ENCODE peak calls at places on chromosomes 7 and 10, in five cellular contexts. M is esophagus squamous epithelium, N is IMR-90, C is bronchial epithelial cell, F is left ventricle myocardium inferior. G is an unnamed sample.

GRCh38 chr10:22667093-22667480 is 47.3 kb downstream of the PIP4K2A start:
- DNase-seq in M (no peak), N (no peak), C (no peak), F (no peak), G (no peak)

GRCh38 chr10:49161411-49161997 is 26.7 kb downstream of the TMEM273 start:
- DNase-seq in M (no peak), N (peak; percentile 83), C (peak; percentile 49), F (no peak), G (no peak)

GRCh38 chr7:151085691-151086620 is at the start of gene AGAP3:
- DNase-seq in M (no peak), N (peak; percentile 70), C (peak; percentile 34), F (peak; percentile 92), G (peak; percentile 84)

GRCh38 chr7:41238851-41239331 is 464.0 kb downstream of the INHBA start:
- DNase-seq in M (no peak), N (peak; percentile 47), C (peak; percentile 76), F (no peak), G (no peak)

GRCh38 chr10:116771101-116771705 is 28.8 kb upstream of the HSPA12A start:
- DNase-seq in M (peak; percentile 7), N (peak; percentile 95), C (peak; percentile 87), F (peak; percentile 67), G (peak; percentile 87)

GRCh38 chr10:79490400-79491081 is 21.8 kb upstream of the EIF5AL1 start:
- DNase-seq in M (no peak), N (peak; percentile 57), C (no peak), F (peak; percentile 49), G (peak; percentile 65)

GRCh38 chr7:25830986-25831558 is 320.9 kb upstream of the NFE2L3 start:
- DNase-seq in M (no peak), N (no peak), C (no peak), F (no peak), G (no peak)

GRCh38 chr10:14782691-14783363 is 8.1 kb upstream of the FAM107B start:
- DNase-seq in M (no peak), N (no peak), C (peak; percentile 67), F (no peak), G (no peak)

GRCh38 chr10:128895473-128895872 is 571.6 kb upstream of the MGMT start:
- DNase-seq in M (no peak), N (no peak), C (peak; percentile 11), F (no peak), G (no peak)

GRCh38 chr7:149238051-149238450 is 1.4 kb upstream of the ZNF212 start:
- DNase-seq in M (no peak), N (peak; percentile 37), C (peak; percentile 91), F (no peak), G (no peak)

GRCh38 chr7:148982596-148983219 is 45.6 kb downstream of the PDIA4 start:
- DNase-seq in M (no peak), N (peak; percentile 53), C (no peak), F (no peak), G (no peak)

GRCh38 chr7:3149961-3150516 is 106.4 kb upstream of the CARD11 start:
- DNase-seq in M (no peak), N (no peak), C (no peak), F (no peak), G (no peak)

GRCh38 chr10:52954407-52954806 is 181.8 kb upstream of the MBL2 start:
- DNase-seq in M (no peak), N (no peak), C (peak; percentile 82), F (no peak), G (no peak)

GRCh38 chr10:47378606-47379444 is 5.3 kb downstream of the ZNF488 start:
- DNase-seq in M (no peak), N (no peak), C (no peak), F (no peak), G (no peak)

GRCh38 chr10:102342958-102343357 is 52.5 kb upstream of the NFKB2 start:
- DNase-seq in M (no peak), N (peak; percentile 86), C (peak; percentile 93), F (no peak), G (no peak)

GRCh38 chr7:149587331-149587645 is 89.7 kb upstream of the ZNF746 start:
- DNase-seq in M (no peak), N (no peak), C (no peak), F (no peak), G (no peak)

GRCh38 chr10:88038268-88038667 is 174.8 kb downstream of the PTEN start:
- DNase-seq in M (no peak), N (peak; percentile 92), C (no peak), F (no peak), G (no peak)

GRCh38 chr10:73650537-73651331 is 5.1 kb downstream of the SYNPO2L start:
- DNase-seq in M (no peak), N (peak; percentile 97), C (peak; percentile 76), F (peak; percentile 77), G (no peak)

GRCh38 chr10:4278161-4278560 is 493.2 kb upstream of the KLF6 start:
- DNase-seq in M (no peak), N (no peak), C (no peak), F (no peak), G (no peak)

GRCh38 chr10:34996843-34997242 is 93.3 kb downstream of the CUL2 start:
- DNase-seq in M (no peak), N (peak; percentile 16), C (no peak), F (no peak), G (no peak)

GRCh38 chr10:73953665-73954064 is 42.7 kb downstream of the PLAU start:
- DNase-seq in M (no peak), N (no peak), C (no peak), F (no peak), G (no peak)

GRCh38 chr10:61752111-61753011 is 89.6 kb downstream of the CABCOCO1 start:
- DNase-seq in M (no peak), N (peak; percentile 51), C (peak; percentile 76), F (no peak), G (no peak)

GRCh38 chr7:100818825-100819224 is 8.5 kb downstream of the EPHB4 start:
- DNase-seq in M (no peak), N (no peak), C (no peak), F (no peak), G (no peak)

GRCh38 chr10:17199351-17199804 is 2.1 kb downstream of the TRDMT1 start:
- DNase-seq in M (no peak), N (peak; percentile 70), C (no peak), F (no peak), G (no peak)

GRCh38 chr10:48470893-48471805 is 133.7 kb downstream of the ARHGAP22 start:
- DNase-seq in M (no peak), N (peak; percentile 68), C (peak; percentile 97), F (no peak), G (no peak)

GRCh38 chr7:142498364-142498763 is 240.5 kb upstream of the PRSS58 start:
- DNase-seq in M (no peak), N (peak; percentile 56), C (peak; percentile 94), F (no peak), G (no peak)

GRCh38 chr10:112383325-112383724 is 9.4 kb downstream of the ACSL5 start:
- DNase-seq in M (no peak), N (peak; percentile 88), C (peak; percentile 59), F (no peak), G (no peak)

GRCh38 chr7:22640269-22640668 is 86.7 kb upstream of the IL6 start:
- DNase-seq in M (no peak), N (no peak), C (no peak), F (no peak), G (no peak)

GRCh38 chr7:127792528-127793342 is 140.7 kb downstream of the SND1 start:
- DNase-seq in M (no peak), N (no peak), C (peak; percentile 23), F (no peak), G (no peak)

GRCh38 chr7:106092204-106092603 is 19.9 kb downstream of the SYPL1 start:
- DNase-seq in M (no peak), N (no peak), C (no peak), F (no peak), G (no peak)

GRCh38 chr7:106099539-106099938 is 12.6 kb downstream of the SYPL1 start:
- DNase-seq in M (no peak), N (no peak), C (no peak), F (no peak), G (no peak)

GRCh38 chr7:106094780-106095179 is 17.3 kb downstream of the SYPL1 start:
- DNase-seq in M (no peak), N (no peak), C (no peak), F (no peak), G (no peak)

GRCh38 chr7:106098889-106099288 is 13.2 kb downstream of the SYPL1 start:
- DNase-seq in M (no peak), N (no peak), C (no peak), F (no peak), G (no peak)

DNA sequence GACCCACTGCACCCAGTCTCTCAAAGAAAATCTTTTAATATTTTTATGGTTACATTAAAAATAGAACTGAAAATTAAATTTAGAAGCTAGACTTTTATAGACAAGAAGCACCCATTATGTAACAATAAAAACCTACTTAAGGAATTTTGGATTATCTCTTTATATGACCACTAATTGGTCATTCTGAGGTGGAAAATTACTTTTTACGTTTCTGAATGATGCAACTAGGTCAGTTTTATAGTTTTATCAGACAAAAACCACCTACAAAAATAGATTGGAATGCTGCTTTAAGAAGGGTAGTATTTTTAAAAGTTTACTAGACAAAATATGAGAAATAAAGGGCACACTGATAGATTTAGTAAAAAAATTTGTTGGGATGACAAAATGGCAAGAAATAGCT is 16.5 kb downstream of the SYPL1 start:
- DNase-seq in M (no peak), N (no peak), C (no peak), F (no peak), G (no peak)
- H3K36me3 ChIP-seq in M (peaks cover 78% of the 10 kb centered on the region), N (peaks cover 8% of the 10 kb centered on the region), C (peaks cover 10% of the 10 kb centered on the region), F (peaks cover 70% of the 10 kb centered on the region), G (no peaks in the 10 kb centered on the region)

GRCh38 chr7:28144266-28144665 is 36.3 kb downstream of the JAZF1 start:
- DNase-seq in M (no peak), N (no peak), C (no peak), F (no peak), G (no peak)
- TF ChIP-seq CTCF in M (no peak), N (no peak), C (no peak), F (peak; percentile 39), G (no peak)

DNA sequence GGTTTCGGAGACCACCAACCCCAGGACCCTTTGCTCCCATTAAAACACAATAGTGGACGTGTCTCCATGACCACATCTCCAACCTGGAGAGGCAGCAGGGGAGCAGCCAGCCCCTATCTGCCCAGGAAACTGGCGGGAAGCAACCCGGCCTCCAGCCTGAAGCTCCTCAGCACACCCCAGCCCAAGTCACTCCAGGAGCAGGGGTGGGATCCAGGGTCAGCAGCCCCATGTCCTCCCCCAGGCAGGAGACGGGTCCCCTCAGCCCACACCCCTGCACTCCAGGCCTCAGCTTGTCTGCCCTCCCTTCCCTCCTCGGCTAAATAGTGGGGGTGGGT is 601 bp downstream of the ADAM8 start:
- DNase-seq in M (no peak), N (no peak), C (no peak), F (no peak), G (no peak)
- H3K4me3 ChIP-seq in M (peak overlapping the region; percentile 15), N (no peak overlapping the region), C (peak overlapping the region; percentile 37), F (peak overlapping the region; percentile 34), G (no peak overlapping the region)

GRCh38 chr10:123160311-123160980 is 6.2 kb downstream of the BUB3 start:
- DNase-seq in M (no peak), N (no peak), C (no peak), F (no peak), G (no peak)

GRCh38 chr10:123154943-123155505 is 822 bp downstream of the BUB3 start:
- DNase-seq in M (no peak), N (peak; percentile 40), C (peak; percentile 46), F (no peak), G (no peak)

GRCh38 chr10:123156091-123156490 is 1.9 kb downstream of the BUB3 start:
- DNase-seq in M (no peak), N (peak; percentile 53), C (peak; percentile 69), F (no peak), G (no peak)

GRCh38 chr10:123157210-123157609 is 3.0 kb downstream of the BUB3 start:
- DNase-seq in M (no peak), N (peak; percentile 82), C (peak; percentile 87), F (no peak), G (no peak)

GRCh38 chr10:123158682-123159081 is 4.5 kb downstream of the BUB3 start:
- DNase-seq in M (no peak), N (no peak), C (no peak), F (no peak), G (no peak)
- H3K36me3 ChIP-seq in M (peaks cover 75% of the 10 kb centered on the region), N (peaks cover 13% of the 10 kb centered on the region), C (peaks cover 13% of the 10 kb centered on the region), F (peaks cover 72% of the 10 kb centered on the region), G (no peaks in the 10 kb centered on the region)